ENCODE peak calls at places on chromosomes 16 and 17, in four cellular contexts. E is mesendoderm, N is AG09309, R is T-helper 2 cell. Q is an unnamed sample.

GRCh38 chr16:15517743-15518142 is 83.4 kb downstream of the BMERB1 start:
- DNase-seq in R (peak), N (no peak), E (no peak), Q (no peak)

GRCh38 chr17:41919840-41920579 is 1.3 kb upstream of the ACLY start:
- DNase-seq in E (peak), N (no peak), R (no peak), Q (no peak)

GRCh38 chr17:55533611-55534010 is 22.4 kb upstream of the SMIM36 start:
- DNase-seq in R (no peak), N (no peak), E (no peak), Q (no peak)

GRCh38 chr17:27783951-27784350 is 16.4 kb downstream of the NOS2 start:
- DNase-seq in R (no peak), N (no peak), E (no peak), Q (no peak)

GRCh38 chr16:87043273-87044030 is 273.7 kb downstream of the C16orf95 start:
- DNase-seq in R (no peak), N (no peak), E (no peak), Q (no peak)

GRCh38 chr16:71709231-71709781 is 15.2 kb downstream of the PHLPP2 start:
- DNase-seq in E (peak), R (no peak), N (peak), Q (no peak)

GRCh38 chr16:79656537-79657115 is 56.1 kb upstream of the MAF start:
- DNase-seq in N (no peak), R (no peak), E (no peak), Q (no peak)

GRCh38 chr17:20995164-20995872 is 47.5 kb downstream of the USP22 start:
- DNase-seq in R (no peak), N (no peak), E (no peak), Q (no peak)

GRCh38 chr17:82598256-82599011 is 49.8 kb downstream of the WDR45B start:
- DNase-seq in E (no peak), N (no peak), R (no peak), Q (no peak)